ENCODE peak calls at places on chromosomes 7 and 10, in four cellular contexts. D, C, V and P are unnamed samples.

GRCh38 chr10:103985726-103986125 is 18.8 kb downstream of the SLK start:
- DNase-seq in D (no peak), C (peak), V (no peak), P (no peak)

GRCh38 chr7:14385074-14385473 is 395.6 kb upstream of the ETV1 start:
- DNase-seq in D (no peak), C (peak), V (no peak), P (no peak)

GRCh38 chr7:100829150-100829716 is 1.9 kb upstream of the EPHB4 start:
- DNase-seq in D (no peak), C (no peak), V (no peak), P (peak)

GRCh38 chr10:80100861-80101695 is 22.6 kb downstream of the TMEM254 start:
- DNase-seq in D (no peak), C (no peak), V (no peak), P (no peak)

GRCh38 chr10:87635498-87636312 is 24.0 kb upstream of the PAPSS2 start:
- DNase-seq in D (peak), C (peak), V (peak), P (no peak)

GRCh38 chr10:59805043-59805442 is 51.8 kb upstream of the MRLN start:
- DNase-seq in D (peak), C (peak), V (peak), P (no peak)

GRCh38 chr7:142805350-142806020 is 34.7 kb downstream of the PRSS2 start:
- DNase-seq in D (no peak), C (no peak), V (no peak), P (no peak)

GRCh38 chr10:11024596-11024995 is 6.9 kb downstream of the CELF2 start:
- DNase-seq in D (no peak), C (no peak), V (no peak), P (no peak)

GRCh38 chr10:13885238-13885990 is 298.6 kb downstream of the PRPF18 start:
- DNase-seq in D (no peak), C (no peak), V (no peak), P (no peak)

GRCh38 chr10:89002234-89002978 is 11.8 kb downstream of the FAS start:
- DNase-seq in D (no peak), C (no peak), V (no peak), P (no peak)

GRCh38 chr7:148035950-148036349 is 554.6 kb upstream of the C7orf33 start:
- DNase-seq in D (no peak), C (no peak), V (no peak), P (no peak)

GRCh38 chr10:4704034-4704545 is 121.9 kb upstream of the AKR1E2 start:
- DNase-seq in D (no peak), C (peak), V (no peak), P (no peak)

GRCh38 chr7:70267381-70267780 is 669.1 kb downstream of the AUTS2 start:
- DNase-seq in D (no peak), C (no peak), V (no peak), P (no peak)

GRCh38 chr7:26705567-26705966 is 158.8 kb downstream of the SKAP2 start:
- DNase-seq in D (peak), C (peak), V (no peak), P (no peak)

GRCh38 chr10:29039659-29040309 is 249.1 kb upstream of the LYZL1 start:
- DNase-seq in D (no peak), C (peak), V (no peak), P (no peak)

GRCh38 chr7:41007351-41007751 is 695.5 kb downstream of the INHBA start:
- DNase-seq in D (no peak), C (no peak), V (no peak), P (no peak)

GRCh38 chr7:47213276-47213675 is 368.6 kb downstream of the TNS3 start:
- DNase-seq in D (no peak), C (no peak), V (no peak), P (no peak)

GRCh38 chr10:101841826-101842225 is 1.8 kb downstream of the KCNIP2 start:
- DNase-seq in D (no peak), C (no peak), V (no peak), P (no peak)

GRCh38 chr7:127876393-127876792 is 154.8 kb downstream of the LRRC4 start:
- DNase-seq in D (no peak), C (peak), V (no peak), P (no peak)

GRCh38 chr7:128094686-128095085 is 63.4 kb upstream of the LRRC4 start:
- DNase-seq in D (no peak), C (no peak), V (no peak), P (no peak)

GRCh38 chr7:76108540-76109233 is 60.8 kb downstream of the MDH2 start:
- DNase-seq in D (peak), C (peak), V (peak), P (peak)

GRCh38 chr7:41997151-41997550 is 239.9 kb downstream of the GLI3 start:
- DNase-seq in D (no peak), C (no peak), V (no peak), P (no peak)

GRCh38 chr7:147829021-147829420 is 761.5 kb upstream of the C7orf33 start:
- DNase-seq in D (no peak), C (no peak), V (no peak), P (no peak)

GRCh38 chr10:68127995-68128394 is 18.7 kb downstream of the MYPN start:
- DNase-seq in D (no peak), C (no peak), V (no peak), P (no peak)

GRCh38 chr7:155212301-155213015 is 85.2 kb upstream of the INSIG1 start:
- DNase-seq in D (no peak), C (no peak), V (no peak), P (no peak)

GRCh38 chr10:92350411-92350810 is 59.4 kb downstream of the MARCHF5 start:
- DNase-seq in D (no peak), C (no peak), V (no peak), P (no peak)

GRCh38 chr7:157017639-157018327 is 7.3 kb upstream of the MNX1 start:
- DNase-seq in D (no peak), C (no peak), V (peak), P (no peak)

GRCh38 chr10:96646251-96646740 is 59.5 kb upstream of the TM9SF3 start:
- DNase-seq in D (no peak), C (no peak), V (no peak), P (no peak)

GRCh38 chr10:30783939-30784500 is 154.5 kb upstream of the LYZL2 start:
- DNase-seq in D (peak), C (peak), V (peak), P (peak)

GRCh38 chr10:44911081-44911540 is at the start of gene TMEM72:
- DNase-seq in D (peak), C (no peak), V (peak), P (peak)

GRCh38 chr10:119113805-119114732 is 10.2 kb downstream of the DENND10 start:
- DNase-seq in D (peak), C (peak), V (no peak), P (no peak)

GRCh38 chr10:100509241-100509640 is 10.4 kb downstream of the SEC31B start:
- DNase-seq in D (no peak), C (no peak), V (no peak), P (no peak)

GRCh38 chr10:34768972-34769330 is 46.1 kb downstream of the PARD3 start:
- DNase-seq in D (no peak), C (no peak), V (no peak), P (no peak)

GRCh38 chr10:31121797-31122586 is 90.3 kb upstream of the ZNF438 start:
- DNase-seq in D (no peak), C (peak), V (no peak), P (no peak)

GRCh38 chr10:88999629-89000028 is 9.0 kb downstream of the FAS start:
- DNase-seq in D (no peak), C (peak), V (no peak), P (no peak)

GRCh38 chr10:28169525-28169924 is 133.3 kb downstream of the MPP7 start:
- DNase-seq in D (no peak), C (no peak), V (no peak), P (no peak)

GRCh38 chr10:73857446-73857845 is 16.9 kb downstream of the CAMK2G start:
- DNase-seq in D (no peak), C (no peak), V (no peak), P (no peak)

GRCh38 chr7:5226921-5227785 is 37.1 kb downstream of the WIPI2 start:
- DNase-seq in D (no peak), C (no peak), V (no peak), P (no peak)

GRCh38 chr10:86256690-86257315 is 109.8 kb downstream of the GRID1 start:
- DNase-seq in D (no peak), C (no peak), V (peak), P (no peak)

GRCh38 chr10:100668001-100668400 is 77.4 kb upstream of the PAX2 start:
- DNase-seq in D (no peak), C (no peak), V (no peak), P (no peak)

GRCh38 chr7:99409814-99410213 is 1.0 kb downstream of the BUD31 start:
- DNase-seq in D (no peak), C (no peak), V (no peak), P (no peak)

GRCh38 chr7:99406557-99406956 is 1.8 kb downstream of the PDAP1 start:
- DNase-seq in D (no peak), C (no peak), V (no peak), P (no peak)

GRCh38 chr7:99409192-99409572 is 413 bp downstream of the BUD31 start:
- DNase-seq in D (no peak), C (no peak), V (no peak), P (no peak)

GRCh38 chr7:99407849-99408346 is 499 bp downstream of the PDAP1 start:
- DNase-seq in D (peak), C (peak), V (peak), P (peak)

GRCh38 chr7:99408347-99409191 is at the start of the genes BUD31 and PDAP1:
- DNase-seq in D (peak), C (peak), V (peak), P (peak)
- TF ChIP-seq POLR2A in D (peak), C (peak), V (peak), P (peak)

GRCh38 chr10:113002449-113002777 is 52.4 kb downstream of the TCF7L2 start:
- DNase-seq in D (no peak), C (no peak), V (no peak), P (no peak)

GRCh38 chr10:113000454-113000853 is 50.4 kb downstream of the TCF7L2 start:
- DNase-seq in D (no peak), C (no peak), V (no peak), P (no peak)

GRCh38 chr10:113000876-113001598 is 51.0 kb downstream of the TCF7L2 start:
- DNase-seq in D (no peak), C (no peak), V (no peak), P (no peak)

GRCh38 chr10:113003032-113003431 is 53.0 kb downstream of the TCF7L2 start:
- DNase-seq in D (peak), C (no peak), V (no peak), P (no peak)

DNA sequence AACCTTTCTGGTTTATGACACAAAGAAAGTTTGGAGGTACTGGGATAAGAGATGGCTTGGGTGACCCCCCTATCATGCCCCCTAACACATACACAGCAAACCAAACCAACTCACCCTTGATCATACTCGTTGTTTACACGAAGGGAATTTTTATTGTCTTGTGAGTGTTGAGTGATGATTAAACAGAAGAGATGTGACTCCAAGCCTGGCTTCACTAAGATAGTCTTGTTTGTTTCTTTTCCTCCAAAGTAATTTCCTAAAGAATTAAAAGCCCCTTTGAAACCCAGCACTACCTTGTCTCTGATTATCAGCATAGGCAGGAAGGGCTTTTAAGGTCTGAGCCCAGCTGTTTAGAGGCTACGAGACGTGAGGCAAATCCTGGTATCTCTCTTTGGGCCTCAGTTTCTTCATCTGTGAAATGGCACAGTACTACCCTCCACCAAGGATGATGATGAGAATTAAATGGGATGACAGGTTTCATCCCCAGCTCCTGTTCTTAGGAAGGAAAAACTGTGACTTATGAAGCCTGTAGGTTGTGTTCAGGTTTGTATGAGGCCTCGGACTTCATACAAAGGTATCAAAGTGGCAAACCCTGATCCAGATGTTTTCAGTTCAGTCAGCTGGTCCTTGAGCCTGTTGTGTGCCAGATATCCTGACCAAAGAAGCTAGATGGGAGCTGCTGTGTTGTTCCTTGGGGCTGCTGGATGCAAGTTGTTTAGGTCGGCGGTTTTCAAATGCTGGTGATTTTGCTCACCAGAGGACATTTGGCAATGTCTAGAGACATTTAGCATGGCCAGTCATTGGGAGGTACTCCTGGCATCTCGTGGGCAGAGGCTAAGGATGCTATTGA is 51.8 kb downstream of the TCF7L2 start:
- DNase-seq in D (no peak), C (no peak), V (no peak), P (no peak)
- H3K27ac ChIP-seq in D (no peak), C (no peak), V (no peak), P (no peak)

GRCh38 chr7:23469150-23469960 is 936 bp downstream of the IGF2BP3 start:
- DNase-seq in D (no peak), C (no peak), V (no peak), P (no peak)
- TF ChIP-seq POLR2A in D (no peak), C (no peak), V (no peak), P (no peak)

DNA sequence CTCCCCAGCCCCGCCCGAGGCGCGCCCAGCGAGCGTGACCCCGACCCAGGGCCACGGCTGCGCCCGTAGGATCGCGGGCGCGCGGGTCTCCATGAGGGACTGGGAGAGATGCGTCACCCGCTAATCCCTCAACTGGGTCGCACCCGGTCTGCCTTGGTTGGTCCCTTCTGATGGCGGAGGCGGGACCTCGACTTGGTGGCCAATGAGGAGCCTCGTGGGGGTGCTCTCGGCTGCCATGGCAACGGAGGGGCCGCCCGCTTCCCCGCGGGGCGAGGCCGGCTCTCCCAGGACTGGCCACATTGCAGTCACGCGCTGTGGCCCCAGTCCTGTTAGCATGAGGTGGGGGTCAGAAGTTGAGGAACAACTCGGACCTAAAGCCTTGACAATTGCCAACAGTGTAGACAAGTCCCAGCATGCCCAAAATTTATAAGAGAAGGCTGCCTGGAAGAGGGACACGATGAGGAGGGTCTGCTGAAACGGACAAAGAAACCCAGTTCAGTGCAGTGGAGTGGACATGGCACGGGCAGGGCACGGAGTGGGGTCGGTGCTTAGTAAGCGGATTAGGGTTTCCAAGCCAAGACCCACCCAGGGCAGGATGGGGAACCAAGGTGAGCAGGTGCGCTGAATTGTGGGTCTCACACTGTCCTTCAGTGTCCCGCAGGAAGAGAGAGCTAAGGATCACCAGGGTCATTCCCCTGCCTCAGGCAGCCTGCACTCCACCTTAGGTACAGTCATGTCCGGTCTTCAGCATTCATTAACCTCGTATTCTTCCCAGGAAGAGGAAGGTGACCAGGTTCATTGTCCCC is 24.4 kb downstream of the DDIT4 start:
- DNase-seq in D (no peak), C (peak), V (peak), P (peak)
- H3K27ac ChIP-seq in D (no peak), C (peak), V (peak), P (peak)

GRCh38 chr7:20828947-20829346 is 42.3 kb upstream of the SP8 start:
- DNase-seq in D (no peak), C (no peak), V (no peak), P (no peak)

GRCh38 chr7:20831976-20832375 is 45.3 kb upstream of the SP8 start:
- DNase-seq in D (no peak), C (no peak), V (no peak), P (no peak)

GRCh38 chr7:20834656-20835055 is 48.0 kb upstream of the SP8 start:
- DNase-seq in D (no peak), C (no peak), V (no peak), P (no peak)

GRCh38 chr7:20835111-20835750 is 48.5 kb upstream of the SP8 start:
- DNase-seq in D (no peak), C (no peak), V (no peak), P (no peak)

GRCh38 chr7:20831451-20831850 is 44.8 kb upstream of the SP8 start:
- DNase-seq in D (no peak), C (no peak), V (no peak), P (no peak)
- TF ChIP-seq POLR2A in D (no peak), C (no peak), V (no peak), P (no peak)

GRCh38 chr10:133259603-133259992 is 17.1 kb downstream of the ADAM8 start:
- DNase-seq in D (no peak), C (no peak), V (no peak), P (no peak)
- H3K27ac ChIP-seq in D (no peak), C (peak), V (peak), P (no peak)

GRCh38 chr7:32070406-32071360 is at the start of gene PDE1C:
- DNase-seq in D (no peak), C (peak), V (no peak), P (peak)
- TF ChIP-seq POLR2A in D (no peak), C (no peak), V (no peak), P (no peak)

DNA sequence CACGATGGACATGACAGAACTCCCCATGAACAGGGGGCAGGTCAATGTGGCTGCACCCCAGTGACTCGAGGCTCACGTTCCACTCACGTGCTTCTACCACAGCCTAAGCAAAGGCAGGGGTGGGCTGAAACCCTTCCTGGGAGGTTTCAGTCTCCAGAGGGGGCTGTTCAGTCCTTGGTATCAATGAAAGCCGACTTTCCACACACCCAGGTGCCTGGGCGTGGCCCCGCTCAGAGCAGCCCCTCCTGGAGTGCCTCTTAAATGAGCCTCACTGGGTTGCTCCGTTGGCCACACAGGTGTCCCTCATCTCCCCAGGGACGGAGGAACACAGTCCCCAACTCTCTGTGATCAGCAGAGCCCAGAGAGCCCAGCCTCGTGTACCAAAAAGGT is 90.5 kb upstream of the PDGFA start:
- DNase-seq in D (no peak), C (no peak), V (no peak), P (no peak)
- H3K27ac ChIP-seq in D (no peak), C (no peak), V (no peak), P (no peak)

GRCh38 chr7:1591396-1591795 is 21.6 kb upstream of the PSMG3 start:
- DNase-seq in D (no peak), C (no peak), V (no peak), P (no peak)
- TF ChIP-seq POLR2A in D (no peak), C (no peak), V (no peak), P (no peak)

GRCh38 chr7:151924001-151924400 is 32.2 kb upstream of the GALNTL5 start:
- DNase-seq in D (no peak), C (no peak), V (no peak), P (no peak)
- H3K27ac ChIP-seq in D (no peak), C (no peak), V (no peak), P (no peak)